ENCODE peak calls at places on chromosomes 5 and 9, in nine cellular contexts. R is posterior cingulate gyrus; B is Calu3; D is mesendoderm; Y is M059J; G is sigmoid colon; A is T-helper 9 cell; U is NCI-H1417; J is stimulated activated CD4-positive, alpha-beta T cell treated with anti-CD3 and anti-CD28 coated beads, Interleukin-12 subunit alpha, Interleukin-12 subunit beta, amount 100 ng/mL, for 48 hours. K is an unnamed sample.

GRCh38 chr9:108622467-108622866 is 233.3 kb downstream of the ACTL7B start:
- DNase-seq in G (no peak), B (no peak), R (no peak), A (no peak), J (no peak), U (no peak), Y (peak; percentile 82), D (no peak), K (no peak)

GRCh38 chr9:96232539-96233241 is 69.3 kb downstream of the HSD17B3 start:
- DNase-seq in G (peak; percentile 89), R (peak; percentile 37), D (peak; percentile 74), B (peak; percentile 13), J (no peak), U (peak; percentile 26), Y (peak; percentile 64), A (no peak), K (no peak)

GRCh38 chr5:172052454-172053236 is 46.2 kb upstream of the FBXW11 start:
- DNase-seq in U (no peak), J (no peak), A (no peak), G (peak; percentile 83), B (no peak), D (no peak), R (peak; percentile 59), Y (peak; percentile 53), K (no peak)

GRCh38 chr5:64744914-64745313 is 23.6 kb downstream of the SREK1IP1 start:
- DNase-seq in B (no peak), A (no peak), Y (no peak), G (no peak), R (no peak), U (no peak), D (peak; percentile 97), J (no peak), K (no peak)

GRCh38 chr9:74577956-74578355 is 80.8 kb downstream of the RORB start:
- DNase-seq in J (no peak), U (no peak), R (no peak), G (no peak), A (no peak), D (peak; percentile 28), Y (peak; percentile 5), B (no peak), K (no peak)

GRCh38 chr9:87422999-87423398 is 74.7 kb upstream of the DAPK1 start:
- DNase-seq in J (no peak), A (no peak), G (no peak), B (no peak), R (no peak), Y (peak; percentile 40), D (no peak), U (no peak), K (no peak)

GRCh38 chr9:17824191-17824926 is 245.5 kb downstream of the SH3GL2 start:
- DNase-seq in Y (no peak), D (peak; percentile 79), U (no peak), J (no peak), R (no peak), A (no peak), G (no peak), B (no peak), K (no peak)

GRCh38 chr5:176817864-176818377 is 7.6 kb downstream of the UNC5A start:
- DNase-seq in J (no peak), G (no peak), B (peak; percentile 69), U (peak; percentile 77), Y (no peak), D (peak; percentile 73), A (no peak), R (peak; percentile 31), K (no peak)

GRCh38 chr5:92401492-92401891 is 1018.4 kb upstream of the ARRDC3 start:
- DNase-seq in Y (peak; percentile 84), A (no peak), J (no peak), B (no peak), U (no peak), R (no peak), D (peak; percentile 89), G (no peak), K (no peak)

GRCh38 chr5:133232011-133232410 is 180.2 kb downstream of the HSPA4 start:
- DNase-seq in U (no peak), G (peak; percentile 26), J (no peak), R (no peak), B (peak; percentile 59), Y (no peak), D (no peak), A (no peak), K (no peak)

GRCh38 chr5:170338933-170339779 is 41.6 kb upstream of the LCP2 start:
- DNase-seq in J (peak; percentile 37), G (peak; percentile 12), U (no peak), D (peak; percentile 53), A (peak; percentile 41), R (no peak), B (peak; percentile 44), Y (no peak), K (peak; percentile 48)

GRCh38 chr5:56112526-56113121 is 117.9 kb upstream of the IL6ST start:
- DNase-seq in D (no peak), B (no peak), Y (peak; percentile 99), R (no peak), J (no peak), U (no peak), A (no peak), G (no peak), K (no peak)

GRCh38 chr5:112977440-112977861 is 853 bp downstream of the DCP2 start:
- DNase-seq in J (no peak), R (no peak), D (no peak), A (no peak), B (no peak), U (peak; percentile 56), Y (peak; percentile 26), G (no peak), K (no peak)

GRCh38 chr9:19513671-19514275 is 105.0 kb downstream of the ACER2 start:
- DNase-seq in A (no peak), G (no peak), R (no peak), D (peak; percentile 5), B (no peak), Y (peak; percentile 54), U (no peak), J (no peak), K (no peak)

GRCh38 chr5:115461506-115462290 is 82.9 kb downstream of the FEM1C start:
- DNase-seq in B (no peak), R (no peak), J (peak; percentile 26), D (no peak), A (no peak), U (no peak), G (no peak), Y (peak; percentile 87), K (no peak)

GRCh38 chr5:132961887-132962286 is 1.5 kb downstream of the AFF4 start:
- DNase-seq in G (no peak), D (no peak), R (no peak), J (no peak), U (no peak), Y (peak; percentile 65), A (no peak), B (no peak), K (no peak)

GRCh38 chr9:101478906-101479305 is 43.3 kb upstream of the ALDOB start:
- DNase-seq in B (no peak), A (no peak), Y (no peak), G (no peak), R (no peak), J (no peak), U (no peak), D (no peak), K (no peak)

GRCh38 chr9:135813671-135814290 is 93.6 kb downstream of the CAMSAP1 start:
- DNase-seq in J (no peak), U (no peak), B (no peak), Y (no peak), R (no peak), D (no peak), A (no peak), G (no peak), K (no peak)

GRCh38 chr9:80156725-80157124 is 585.0 kb downstream of the TLE4 start:
- DNase-seq in J (no peak), G (no peak), D (no peak), U (no peak), A (no peak), B (no peak), R (no peak), Y (peak; percentile 4), K (no peak)

GRCh38 chr5:123951204-123951977 is 439.4 kb downstream of the CSNK1G3 start:
- DNase-seq in G (no peak), U (no peak), J (no peak), B (peak; percentile 65), Y (peak; percentile 97), D (no peak), A (no peak), R (no peak), K (no peak)

GRCh38 chr5:36629729-36630128 is 23.3 kb downstream of the SLC1A3 start:
- DNase-seq in R (no peak), Y (no peak), A (no peak), G (no peak), U (no peak), D (no peak), J (no peak), B (no peak), K (no peak)

GRCh38 chr5:142784405-142784955 is 14.3 kb downstream of the ARHGAP26 start:
- DNase-seq in D (no peak), G (no peak), U (no peak), A (no peak), B (no peak), Y (peak; percentile 41), R (no peak), J (no peak), K (no peak)

GRCh38 chr5:93622240-93622885 is 39.3 kb downstream of the NR2F1 start:
- DNase-seq in U (peak; percentile 51), B (no peak), J (peak; percentile 2), Y (peak; percentile 91), R (peak; percentile 21), D (peak; percentile 92), G (no peak), A (peak; percentile 28), K (peak; percentile 40)

GRCh38 chr5:145056805-145057204 is 778.3 kb downstream of the PRELID2 start:
- DNase-seq in G (no peak), U (no peak), D (no peak), J (no peak), Y (peak; percentile 10), B (no peak), A (no peak), R (no peak), K (no peak)

GRCh38 chr5:179825655-179826182 is 5.0 kb downstream of the SQSTM1 start:
- DNase-seq in Y (no peak), G (peak; percentile 60), R (no peak), A (no peak), J (no peak), D (no peak), B (no peak), U (no peak), K (no peak)

GRCh38 chr5:143119881-143120341 is 283.6 kb downstream of the NR3C1 start:
- DNase-seq in R (no peak), D (no peak), A (no peak), U (no peak), J (no peak), B (no peak), G (no peak), Y (no peak), K (no peak)

K was measured in T follicular helper cell.